ENCODE peak calls at places on chromosomes 7 and 10, in five cellular contexts. B is Caco-2, J is T-cell, K is Calu3, N is NCI-H510A treated with DMSO at 0.1 percent for 48 hours. F is an unnamed sample.

GRCh38 chr10:35294506-35294905 is 41.8 kb upstream of the CCNY start:
- DNase-seq in B (no peak), J (no peak), K (no peak), N (no peak), F (no peak)

GRCh38 chr10:5400843-5401242 is 3.8 kb downstream of the TUBAL3 start:
- DNase-seq in B (no peak), J (no peak), K (no peak), N (no peak), F (no peak)

GRCh38 chr7:150322114-150322832 is 882 bp upstream of the LRRC61 start:
- DNase-seq in B (no peak), J (peak), K (no peak), N (peak), F (no peak)

GRCh38 chr10:97034301-97034700 is 151.5 kb downstream of the SLIT1 start:
- DNase-seq in B (no peak), J (no peak), K (no peak), N (no peak), F (no peak)

GRCh38 chr10:102994551-102995295 is 76.6 kb downstream of the CNNM2 start:
- DNase-seq in B (no peak), J (peak), K (no peak), N (peak), F (no peak)

GRCh38 chr10:30353851-30354250 is 4.8 kb upstream of the MTPAP start:
- DNase-seq in B (no peak), J (no peak), K (no peak), N (no peak), F (no peak)

GRCh38 chr10:127012071-127012768 is 107.0 kb downstream of the DOCK1 start:
- DNase-seq in B (no peak), J (no peak), K (no peak), N (no peak), F (no peak)

GRCh38 chr10:14617125-14617524 is 157.6 kb downstream of the FAM107B start:
- DNase-seq in B (no peak), J (no peak), K (no peak), N (no peak), F (no peak)

GRCh38 chr10:62451606-62451965 is 77.4 kb downstream of the ZNF365 start:
- DNase-seq in B (no peak), J (no peak), K (peak), N (no peak), F (no peak)

GRCh38 chr7:159136442-159136841 is 8.2 kb downstream of the VIPR2 start:
- DNase-seq in B (no peak), J (no peak), K (no peak), N (no peak), F (no peak)

GRCh38 chr10:51667992-51668689 is 31.3 kb downstream of the CSTF2T start:
- DNase-seq in B (no peak), J (no peak), K (no peak), N (no peak), F (no peak)

GRCh38 chr7:35035511-35035921 is 1.8 kb downstream of the DPY19L1 start:
- DNase-seq in B (no peak), J (peak), K (peak), N (peak), F (peak)

GRCh38 chr7:74302745-74303221 is 13.6 kb downstream of the CLIP2 start:
- DNase-seq in B (no peak), J (no peak), K (no peak), N (no peak), F (no peak)

GRCh38 chr7:42070068-42070467 is 166.9 kb downstream of the GLI3 start:
- DNase-seq in B (no peak), J (no peak), K (no peak), N (no peak), F (no peak)

GRCh38 chr10:124647421-124648130 is 96.6 kb downstream of the FAM53B start:
- DNase-seq in B (peak), J (peak), K (peak), N (peak), F (no peak)

GRCh38 chr10:661891-662605 is 27.4 kb downstream of the DIP2C start:
- DNase-seq in B (no peak), J (no peak), K (no peak), N (no peak), F (no peak)

GRCh38 chr10:129685271-129685670 is 218.2 kb downstream of the MGMT start:
- DNase-seq in B (no peak), J (no peak), K (no peak), N (no peak), F (no peak)

GRCh38 chr10:538895-539294 is 150.6 kb downstream of the DIP2C start:
- DNase-seq in B (no peak), J (no peak), K (no peak), N (no peak), F (no peak)

GRCh38 chr10:86451604-86451960 is 70.0 kb downstream of the WAPL start:
- DNase-seq in B (no peak), J (no peak), K (no peak), N (no peak), F (no peak)

GRCh38 chr10:113099431-113100298 is 149.6 kb downstream of the TCF7L2 start:
- DNase-seq in B (no peak), J (no peak), K (no peak), N (peak), F (peak)

GRCh38 chr7:24025765-24026164 is 258.2 kb upstream of the NPY start:
- DNase-seq in B (no peak), J (no peak), K (no peak), N (no peak), F (no peak)

GRCh38 chr7:142587578-142588191 is 161.6 kb upstream of the PRSS1 start:
- DNase-seq in B (peak), J (no peak), K (peak), N (no peak), F (peak)

GRCh38 chr7:2869981-2870380 is 25.9 kb upstream of the GNA12 start:
- DNase-seq in B (no peak), J (no peak), K (no peak), N (no peak), F (no peak)

GRCh38 chr10:14852236-14852635 is 14.1 kb downstream of the HSPA14 start:
- DNase-seq in B (no peak), J (no peak), K (no peak), N (no peak), F (no peak)

GRCh38 chr10:57249615-57250281 is 888.7 kb upstream of the ZWINT start:
- DNase-seq in B (no peak), J (no peak), K (no peak), N (no peak), F (no peak)